ENCODE peak calls at places on chromosomes 4 and X, in four cellular contexts. One of them, this sample, is unnamed.

GRCh38 chr4:78610546-78611214 is 59.1 kb downstream of the ANXA3 start:
- DNase-seq in dorsolateral prefrontal cortex: no peak
- DNase-seq in GM12864: no peak
- DNase-seq in AG04449: no peak
- DNase-seq in this sample: no peak

GRCh38 chr4:19521151-19521550 is 730.6 kb upstream of the SLIT2 start:
- DNase-seq in dorsolateral prefrontal cortex: no peak
- DNase-seq in GM12864: no peak
- DNase-seq in AG04449: no peak
- DNase-seq in this sample: no peak

GRCh38 chr4:89119836-89120235 is 8.5 kb downstream of the TIGD2 start:
- DNase-seq in dorsolateral prefrontal cortex: no peak
- DNase-seq in GM12864: no peak
- DNase-seq in AG04449: no peak
- DNase-seq in this sample: no peak

GRCh38 chr4:187491421-187491820 is 504.1 kb upstream of the ZFP42 start:
- DNase-seq in dorsolateral prefrontal cortex: no peak
- DNase-seq in GM12864: no peak
- DNase-seq in AG04449: no peak
- DNase-seq in this sample: no peak

GRCh38 chr4:175770555-175770954 is 41.5 kb downstream of the GPM6A start:
- DNase-seq in dorsolateral prefrontal cortex: no peak
- DNase-seq in GM12864: no peak
- DNase-seq in AG04449: no peak
- DNase-seq in this sample: no peak

GRCh38 chrX:136202889-136203288 is 48.3 kb downstream of the MAP7D3 start:
- DNase-seq in dorsolateral prefrontal cortex: no peak
- DNase-seq in GM12864: no peak
- DNase-seq in AG04449: no peak
- DNase-seq in this sample: no peak

GRCh38 chrX:133958997-133959688 is 26.3 kb downstream of the GPC3 start:
- DNase-seq in dorsolateral prefrontal cortex: no peak
- DNase-seq in GM12864: no peak
- DNase-seq in AG04449: no peak
- DNase-seq in this sample: no peak

GRCh38 chr4:23931489-23931830 is 41.6 kb upstream of the PPARGC1A start:
- DNase-seq in dorsolateral prefrontal cortex: no peak
- DNase-seq in GM12864: no peak
- DNase-seq in AG04449: no peak
- DNase-seq in this sample: no peak

GRCh38 chrX:63561425-63561824 is 210.3 kb upstream of the SPIN4 start:
- DNase-seq in dorsolateral prefrontal cortex: no peak
- DNase-seq in GM12864: no peak
- DNase-seq in AG04449: no peak
- DNase-seq in this sample: no peak

GRCh38 chrX:96685205-96686099 is 810 bp downstream of the DIAPH2 start:
- DNase-seq in dorsolateral prefrontal cortex: peak; percentile 46
- DNase-seq in GM12864: no peak
- DNase-seq in AG04449: no peak
- DNase-seq in this sample: peak; percentile 7

GRCh38 chr4:151403656-151404055 is 5.3 kb upstream of the FHIP1A start:
- DNase-seq in dorsolateral prefrontal cortex: no peak
- DNase-seq in GM12864: no peak
- DNase-seq in AG04449: no peak
- DNase-seq in this sample: no peak

GRCh38 chr4:84366111-84366510 is 133.0 kb downstream of the NKX6-1 start:
- DNase-seq in dorsolateral prefrontal cortex: no peak
- DNase-seq in GM12864: no peak
- DNase-seq in AG04449: no peak
- DNase-seq in this sample: no peak

GRCh38 chrX:46311581-46312120 is 233.6 kb downstream of the ZNF674 start:
- DNase-seq in dorsolateral prefrontal cortex: no peak
- DNase-seq in GM12864: no peak
- DNase-seq in AG04449: no peak
- DNase-seq in this sample: no peak

GRCh38 chr4:13386405-13387107 is 97.6 kb downstream of the RAB28 start:
- DNase-seq in dorsolateral prefrontal cortex: no peak
- DNase-seq in GM12864: no peak
- DNase-seq in AG04449: no peak
- DNase-seq in this sample: no peak